ENCODE peak calls at places on chromosomes 5 and 9, in eight cellular contexts. One of them, this sample, is unnamed.

GRCh38 chr5:143707797-143708196 is 104.2 kb upstream of the HMHB1 start:
- DNase-seq in Panc1: no peak
- DNase-seq in GM23338: no peak
- DNase-seq in sigmoid colon: no peak
- DNase-seq in HepG2: no peak
- DNase-seq in stomach: no peak
- DNase-seq in transverse colon: no peak
- DNase-seq in HCT116: no peak
- DNase-seq in this sample: no peak

GRCh38 chr5:154356256-154356655 is 89.5 kb upstream of the SAP30L start:
- DNase-seq in Panc1: no peak
- DNase-seq in GM23338: no peak
- DNase-seq in sigmoid colon: peak
- DNase-seq in HepG2: no peak
- DNase-seq in stomach: no peak
- DNase-seq in transverse colon: no peak
- DNase-seq in HCT116: no peak
- DNase-seq in this sample: no peak

GRCh38 chr9:129133067-129133466 is 21.9 kb downstream of the PTPA start:
- DNase-seq in Panc1: no peak
- DNase-seq in GM23338: no peak
- DNase-seq in sigmoid colon: no peak
- DNase-seq in HepG2: no peak
- DNase-seq in stomach: no peak
- DNase-seq in transverse colon: no peak
- DNase-seq in HCT116: no peak
- DNase-seq in this sample: no peak

GRCh38 chr9:98686961-98687855 is 21.5 kb downstream of the GABBR2 start:
- DNase-seq in Panc1: no peak
- DNase-seq in GM23338: no peak
- DNase-seq in sigmoid colon: no peak
- DNase-seq in HepG2: no peak
- DNase-seq in stomach: no peak
- DNase-seq in transverse colon: no peak
- DNase-seq in HCT116: no peak
- DNase-seq in this sample: no peak

GRCh38 chr9:31030741-31031202 is 1353.7 kb upstream of the ACO1 start:
- DNase-seq in Panc1: no peak
- DNase-seq in GM23338: peak
- DNase-seq in sigmoid colon: no peak
- DNase-seq in HepG2: no peak
- DNase-seq in stomach: no peak
- DNase-seq in transverse colon: no peak
- DNase-seq in HCT116: no peak
- DNase-seq in this sample: no peak

GRCh38 chr5:19266791-19267190 is 721.2 kb downstream of the CDH18 start:
- DNase-seq in Panc1: no peak
- DNase-seq in GM23338: no peak
- DNase-seq in sigmoid colon: no peak
- DNase-seq in HepG2: no peak
- DNase-seq in stomach: no peak
- DNase-seq in transverse colon: no peak
- DNase-seq in HCT116: no peak
- DNase-seq in this sample: no peak

GRCh38 chr9:100724932-100725331 is 147.1 kb downstream of the CAVIN4 start:
- DNase-seq in Panc1: no peak
- DNase-seq in GM23338: no peak
- DNase-seq in sigmoid colon: no peak
- DNase-seq in HepG2: no peak
- DNase-seq in stomach: no peak
- DNase-seq in transverse colon: no peak
- DNase-seq in HCT116: no peak
- DNase-seq in this sample: no peak

GRCh38 chr5:103475629-103476240 is 86.9 kb downstream of the NUDT12 start:
- DNase-seq in Panc1: peak
- DNase-seq in GM23338: peak
- DNase-seq in sigmoid colon: no peak
- DNase-seq in HepG2: peak
- DNase-seq in stomach: no peak
- DNase-seq in transverse colon: no peak
- DNase-seq in HCT116: peak
- DNase-seq in this sample: no peak

GRCh38 chr5:158135682-158136176 is 276.8 kb upstream of the CLINT1 start:
- DNase-seq in Panc1: no peak
- DNase-seq in GM23338: peak
- DNase-seq in sigmoid colon: no peak
- DNase-seq in HepG2: no peak
- DNase-seq in stomach: no peak
- DNase-seq in transverse colon: no peak
- DNase-seq in HCT116: no peak
- DNase-seq in this sample: no peak

GRCh38 chr9:37897665-37898064 is 6.3 kb downstream of the SLC25A51 start:
- DNase-seq in Panc1: no peak
- DNase-seq in GM23338: no peak
- DNase-seq in sigmoid colon: no peak
- DNase-seq in HepG2: no peak
- DNase-seq in stomach: no peak
- DNase-seq in transverse colon: no peak
- DNase-seq in HCT116: no peak
- DNase-seq in this sample: no peak

DNA sequence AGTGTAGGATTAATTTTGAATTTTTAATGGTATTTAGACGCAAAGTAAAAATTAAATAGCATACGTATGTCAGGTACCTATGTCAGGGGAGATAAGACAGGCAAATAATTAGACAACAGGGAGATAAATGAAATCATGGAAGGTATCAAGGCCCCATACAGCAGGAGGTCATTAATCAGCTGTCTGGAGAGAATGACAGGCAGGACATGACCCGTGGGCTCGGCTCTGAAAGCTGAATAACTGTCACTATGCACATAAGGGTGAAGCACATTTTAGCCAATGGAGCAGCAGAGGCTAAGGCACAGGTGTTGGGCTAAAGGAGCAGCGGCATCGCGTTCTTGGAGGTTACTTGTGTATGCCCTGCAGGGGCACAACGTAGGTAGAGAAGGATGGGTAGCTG is 11.9 kb downstream of the SLC25A51 start:
- DNase-seq in Panc1: no peak
- DNase-seq in GM23338: no peak
- DNase-seq in sigmoid colon: no peak
- DNase-seq in HepG2: no peak
- DNase-seq in stomach: no peak
- DNase-seq in transverse colon: no peak
- DNase-seq in HCT116: no peak
- DNase-seq in this sample: no peak
- TF ChIP-seq POLR2AphosphoS5 in Panc1: no peak
- TF ChIP-seq POLR2AphosphoS5 in GM23338: no peak
- TF ChIP-seq POLR2AphosphoS5 in sigmoid colon: no peak
- TF ChIP-seq POLR2AphosphoS5 in HepG2: no peak
- TF ChIP-seq POLR2AphosphoS5 in stomach: no peak
- TF ChIP-seq POLR2AphosphoS5 in transverse colon: no peak
- TF ChIP-seq POLR2AphosphoS5 in HCT116: no peak
- TF ChIP-seq POLR2AphosphoS5 in this sample: no peak

GRCh38 chr9:33331411-33331891 is 41.1 kb downstream of the NFX1 start:
- DNase-seq in Panc1: no peak
- DNase-seq in GM23338: no peak
- DNase-seq in sigmoid colon: no peak
- DNase-seq in HepG2: no peak
- DNase-seq in stomach: no peak
- DNase-seq in transverse colon: no peak
- DNase-seq in HCT116: no peak
- DNase-seq in this sample: no peak

GRCh38 chr9:33329996-33330395 is 39.7 kb downstream of the NFX1 start:
- DNase-seq in Panc1: peak
- DNase-seq in GM23338: no peak
- DNase-seq in sigmoid colon: no peak
- DNase-seq in HepG2: no peak
- DNase-seq in stomach: no peak
- DNase-seq in transverse colon: peak
- DNase-seq in HCT116: no peak
- DNase-seq in this sample: no peak

GRCh38 chr9:33329117-33329563 is 38.8 kb downstream of the NFX1 start:
- DNase-seq in Panc1: peak
- DNase-seq in GM23338: no peak
- DNase-seq in sigmoid colon: peak
- DNase-seq in HepG2: no peak
- DNase-seq in stomach: peak
- DNase-seq in transverse colon: peak
- DNase-seq in HCT116: no peak
- DNase-seq in this sample: peak
- H3K27ac ChIP-seq in Panc1: peak
- H3K27ac ChIP-seq in GM23338: no peak
- H3K27ac ChIP-seq in sigmoid colon: peak
- H3K27ac ChIP-seq in HepG2: no peak
- H3K27ac ChIP-seq in stomach: peak
- H3K27ac ChIP-seq in transverse colon: peak
- H3K27ac ChIP-seq in HCT116: no peak
- H3K27ac ChIP-seq in this sample: peak

DNA sequence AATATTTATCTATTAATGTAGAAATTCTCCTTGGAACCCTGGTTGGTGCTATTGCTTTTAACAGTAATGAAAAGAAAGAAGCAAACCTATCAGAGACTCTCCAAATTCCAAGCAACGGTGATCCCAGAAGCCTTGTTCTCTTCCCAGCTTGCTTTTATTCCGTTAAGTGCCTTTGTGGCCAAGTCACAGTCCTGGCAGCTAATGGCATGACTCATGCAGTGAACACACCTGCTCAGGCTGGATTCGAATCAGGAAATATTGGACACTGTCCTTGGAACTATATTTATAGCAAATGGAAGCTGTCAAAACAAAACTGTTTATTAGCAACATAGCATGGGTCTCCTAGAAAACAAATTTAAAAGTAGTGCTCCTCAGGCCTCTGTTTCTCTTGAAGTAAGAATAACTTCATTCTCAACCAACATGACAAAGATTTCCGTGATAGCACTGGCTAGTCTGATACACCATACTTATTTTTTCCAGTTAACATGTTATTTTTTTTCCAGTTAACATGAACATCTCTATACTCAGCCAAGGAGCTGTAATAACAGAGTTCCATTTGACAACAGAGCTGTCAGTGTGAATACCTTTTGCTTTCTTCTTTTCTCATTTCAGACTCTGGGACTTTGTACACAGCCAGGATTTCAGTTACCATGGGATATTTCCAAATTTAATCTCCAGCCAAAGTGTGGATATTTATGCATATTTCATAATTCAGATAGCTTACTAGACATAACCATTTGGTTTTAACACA is 502.4 kb downstream of the GADD45G start:
- DNase-seq in Panc1: no peak
- DNase-seq in GM23338: no peak
- DNase-seq in sigmoid colon: peak
- DNase-seq in HepG2: no peak
- DNase-seq in stomach: peak
- DNase-seq in transverse colon: peak
- DNase-seq in HCT116: no peak
- DNase-seq in this sample: peak
- TF ChIP-seq POLR2AphosphoS5 in Panc1: no peak
- TF ChIP-seq POLR2AphosphoS5 in GM23338: no peak
- TF ChIP-seq POLR2AphosphoS5 in sigmoid colon: peak
- TF ChIP-seq POLR2AphosphoS5 in HepG2: no peak
- TF ChIP-seq POLR2AphosphoS5 in stomach: peak
- TF ChIP-seq POLR2AphosphoS5 in transverse colon: peak
- TF ChIP-seq POLR2AphosphoS5 in HCT116: no peak
- TF ChIP-seq POLR2AphosphoS5 in this sample: peak

DNA sequence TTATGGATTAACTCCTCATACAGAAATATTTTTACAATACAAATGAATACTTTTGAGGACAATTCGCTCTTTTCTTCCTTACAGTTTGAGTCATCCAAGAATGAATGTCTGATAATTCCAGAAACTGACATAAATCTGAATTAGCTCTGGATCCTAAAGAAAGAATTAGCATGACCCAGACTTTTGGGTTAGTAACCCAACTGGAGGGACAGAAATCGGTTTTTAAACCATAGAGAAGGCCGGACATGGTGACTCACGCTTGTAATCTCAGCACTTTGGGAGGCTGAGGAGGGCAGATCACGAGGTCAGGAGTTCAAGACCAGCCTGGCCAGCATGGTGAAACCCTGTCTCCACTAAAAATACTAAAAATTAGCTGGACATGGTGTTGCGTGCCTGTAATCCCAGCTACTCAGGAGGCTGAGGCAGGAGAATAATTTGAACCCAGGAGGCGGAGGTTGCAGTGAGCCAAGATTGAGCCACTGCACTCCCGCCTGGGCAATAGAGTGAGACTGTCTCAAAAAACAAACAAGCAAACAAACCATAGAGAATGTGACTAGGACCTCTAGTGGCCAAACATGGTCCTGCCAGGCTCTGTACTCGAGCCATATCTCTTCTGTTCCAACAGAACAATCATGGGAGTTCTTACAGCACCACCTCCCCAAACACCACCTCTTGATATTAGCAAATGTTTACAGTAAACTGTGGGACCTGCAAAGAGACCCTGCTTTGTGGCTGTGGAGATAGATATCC is 44.8 kb downstream of the LURAP1L start:
- DNase-seq in Panc1: no peak
- DNase-seq in GM23338: peak
- DNase-seq in sigmoid colon: no peak
- DNase-seq in HepG2: peak
- DNase-seq in stomach: no peak
- DNase-seq in transverse colon: peak
- DNase-seq in HCT116: peak
- DNase-seq in this sample: no peak
- H3K27ac ChIP-seq in Panc1: peak
- H3K27ac ChIP-seq in GM23338: no peak
- H3K27ac ChIP-seq in sigmoid colon: peak
- H3K27ac ChIP-seq in HepG2: no peak
- H3K27ac ChIP-seq in stomach: no peak
- H3K27ac ChIP-seq in transverse colon: peak
- H3K27ac ChIP-seq in HCT116: no peak
- H3K27ac ChIP-seq in this sample: no peak

DNA sequence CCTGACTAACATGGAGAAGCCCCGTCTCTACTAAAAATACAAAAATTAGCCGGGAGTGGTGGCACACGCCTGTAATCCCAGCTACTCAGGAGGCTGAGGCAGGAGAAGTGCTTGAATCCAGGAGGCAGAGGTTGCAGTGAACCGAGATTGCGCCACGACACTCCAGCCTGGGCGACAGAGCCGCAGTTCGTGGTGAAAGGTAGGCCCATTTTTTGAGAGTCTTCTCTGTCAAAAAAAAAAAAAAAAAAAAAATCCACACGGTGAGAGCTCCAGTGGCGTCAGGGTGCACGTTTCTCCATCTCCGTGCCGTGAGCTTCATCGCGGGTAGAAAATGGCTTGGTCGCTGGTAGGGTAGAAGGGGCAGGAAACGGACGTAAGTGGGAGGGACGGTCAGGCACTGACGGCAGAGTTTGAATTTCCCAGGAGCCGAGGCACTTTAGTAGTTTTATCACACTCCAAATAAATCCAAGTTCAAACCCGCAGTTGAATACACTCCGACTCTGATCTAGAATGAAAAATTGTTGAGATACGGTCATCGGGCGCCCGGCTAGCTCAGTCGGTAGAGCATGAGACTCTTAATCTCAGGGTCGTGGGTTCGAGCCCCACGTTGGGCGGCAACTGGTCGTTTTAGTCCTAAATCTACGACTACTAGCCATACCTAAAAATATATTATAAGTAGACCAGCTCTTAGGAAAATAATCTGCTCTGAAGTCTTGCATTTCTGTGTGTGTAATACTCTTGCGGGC is 2.4 kb upstream of the TRIM7 start:
- DNase-seq in Panc1: peak
- DNase-seq in GM23338: peak
- DNase-seq in sigmoid colon: peak
- DNase-seq in HepG2: peak
- DNase-seq in stomach: peak
- DNase-seq in transverse colon: peak
- DNase-seq in HCT116: peak
- DNase-seq in this sample: no peak
- TF ChIP-seq POLR2AphosphoS5 in Panc1: peak
- TF ChIP-seq POLR2AphosphoS5 in GM23338: no peak
- TF ChIP-seq POLR2AphosphoS5 in sigmoid colon: no peak
- TF ChIP-seq POLR2AphosphoS5 in HepG2: no peak
- TF ChIP-seq POLR2AphosphoS5 in stomach: peak
- TF ChIP-seq POLR2AphosphoS5 in transverse colon: no peak
- TF ChIP-seq POLR2AphosphoS5 in HCT116: peak
- TF ChIP-seq POLR2AphosphoS5 in this sample: no peak